ENCODE peak calls at places on chromosomes 4 and X, in nine cellular contexts. Q is NCI-H2107; A is glomerular endothelial cell; P is CD4-positive, alpha-beta T cell; Z is CD8-positive, alpha-beta memory T cell; E is osteocyte; K is substantia nigra; C is Jurkat, Clone E6-1; G is GM06990. W is an unnamed sample.

GRCh38 chrX:33721927-33722326 is 410.2 kb downstream of the FAM47A start:
- DNase-seq in Z (no peak), C (no peak), A (no peak), P (no peak), Q (no peak), K (no peak), G (no peak), E (no peak), W (no peak)

GRCh38 chrX:38236901-38237615 is 16.4 kb upstream of the SRPX start:
- DNase-seq in Z (no peak), C (no peak), G (no peak), A (no peak), Q (no peak), E (no peak), K (no peak), P (no peak), W (no peak)

GRCh38 chr4:8912089-8912455 is 40.4 kb upstream of the HMX1 start:
- DNase-seq in A (no peak), P (no peak), G (no peak), K (no peak), Z (no peak), E (peak; percentile 80), Q (no peak), C (no peak), W (no peak)

GRCh38 chr4:150501019-150501727 is 80.8 kb upstream of the MAB21L2 start:
- DNase-seq in P (no peak), G (no peak), Q (no peak), A (no peak), Z (no peak), E (no peak), K (no peak), C (no peak), W (no peak)

GRCh38 chr4:108954880-108955279 is 192.0 kb upstream of the ETNPPL start:
- DNase-seq in P (no peak), Z (no peak), K (no peak), G (no peak), E (no peak), Q (no peak), C (no peak), A (no peak), W (no peak)

GRCh38 chrX:21740329-21741274 is 17.3 kb downstream of the SMPX start:
- DNase-seq in P (no peak), A (no peak), K (no peak), C (no peak), Q (no peak), E (no peak), Z (no peak), G (no peak), W (no peak)

GRCh38 chr4:138190452-138190858 is 51.7 kb downstream of the SLC7A11 start:
- DNase-seq in Q (no peak), K (no peak), C (no peak), G (peak; percentile 61), E (no peak), Z (no peak), P (no peak), A (no peak), W (no peak)

GRCh38 chr4:79574741-79575451 is 166.9 kb upstream of the GK2 start:
- DNase-seq in Z (no peak), Q (no peak), K (no peak), E (no peak), G (no peak), C (no peak), A (no peak), P (no peak), W (no peak)

GRCh38 chr4:139910106-139910505 is 243.9 kb downstream of the MAML3 start:
- DNase-seq in E (no peak), C (no peak), Q (no peak), G (no peak), P (no peak), A (no peak), K (no peak), Z (no peak), W (no peak)

GRCh38 chr4:79611026-79611425 is 203.0 kb upstream of the GK2 start:
- DNase-seq in K (no peak), G (no peak), Z (no peak), C (no peak), P (no peak), Q (no peak), A (no peak), E (no peak), W (no peak)

GRCh38 chrX:34655496-34656258 is 1.4 kb downstream of the TMEM47 start:
- DNase-seq in Z (no peak), A (no peak), P (no peak), K (no peak), G (no peak), C (no peak), Q (no peak), E (no peak), W (no peak)

GRCh38 chr4:11813951-11814446 is 385.3 kb upstream of the HS3ST1 start:
- DNase-seq in K (no peak), E (no peak), Z (no peak), C (no peak), A (no peak), P (no peak), Q (no peak), G (no peak), W (no peak)

GRCh38 chr4:132114885-132115284 is 1034.2 kb upstream of the PCDH10 start:
- DNase-seq in Q (no peak), G (no peak), K (no peak), E (no peak), A (no peak), Z (no peak), P (no peak), C (no peak), W (no peak)

GRCh38 chrX:96389314-96390048 is 295.2 kb upstream of the DIAPH2 start:
- DNase-seq in A (no peak), Q (no peak), Z (no peak), E (no peak), K (no peak), P (no peak), G (no peak), C (no peak), W (no peak)

GRCh38 chr4:85127653-85128052 is 161.2 kb upstream of the WDFY3 start:
- DNase-seq in P (no peak), E (no peak), C (peak; percentile 11), Z (no peak), G (peak; percentile 18), Q (no peak), A (no peak), K (no peak), W (no peak)

GRCh38 chrX:42797646-42798045 is 19.7 kb upstream of the PPP1R2C start:
- DNase-seq in G (no peak), Z (no peak), C (no peak), K (no peak), Q (no peak), A (no peak), E (no peak), P (no peak), W (no peak)

GRCh38 chrX:153460826-153461225 is 9.6 kb downstream of the HAUS7 start:
- DNase-seq in C (no peak), A (no peak), E (no peak), K (no peak), G (peak; percentile 38), Q (no peak), P (peak; percentile 43), Z (peak; percentile 25), W (no peak)

GRCh38 chr4:8593268-8594096 is 917 bp downstream of the CPZ start:
- DNase-seq in G (no peak), A (no peak), P (no peak), C (no peak), E (no peak), Q (no peak), Z (no peak), K (no peak), W (no peak)

GRCh38 chr4:113534698-113535097 is 226.8 kb downstream of the CAMK2D start:
- DNase-seq in A (no peak), Z (no peak), Q (no peak), K (no peak), E (no peak), P (no peak), C (no peak), G (no peak), W (no peak)

GRCh38 chrX:47597222-47597621 is 15.0 kb downstream of the TIMP1 start:
- DNase-seq in E (no peak), P (no peak), Z (no peak), G (no peak), K (no peak), C (no peak), A (no peak), Q (no peak), W (no peak)

GRCh38 chrX:3962511-3963350 is 249.3 kb upstream of the PRKX start:
- DNase-seq in P (no peak), E (no peak), K (no peak), Z (no peak), G (no peak), A (no peak), Q (no peak), C (peak; percentile 0), W (peak; percentile 16)

GRCh38 chr4:139191373-139191772 is 14.4 kb upstream of the ELF2 start:
- DNase-seq in Q (no peak), K (no peak), A (no peak), Z (no peak), E (no peak), P (no peak), G (no peak), C (no peak), W (no peak)

GRCh38 chr4:38179690-38180299 is 219.6 kb downstream of the PTTG2 start:
- DNase-seq in Z (peak; percentile 59), K (peak; percentile 13), A (peak; percentile 57), P (peak; percentile 58), E (peak; percentile 87), G (no peak), Q (peak; percentile 45), C (peak; percentile 64), W (peak; percentile 23)

GRCh38 chr4:104915864-104916263 is 230.8 kb upstream of the TET2 start:
- DNase-seq in G (no peak), P (no peak), E (no peak), Z (no peak), A (no peak), K (no peak), Q (no peak), C (no peak), W (no peak)

GRCh38 chr4:103410401-103410800 is 212.3 kb upstream of the CENPE start:
- DNase-seq in Z (no peak), A (no peak), E (no peak), K (no peak), C (no peak), P (no peak), Q (no peak), G (no peak), W (no peak)

GRCh38 chr4:185534850-185535761 is at the start of gene PDLIM3:
- DNase-seq in Q (peak; percentile 35), E (no peak), A (no peak), K (peak; percentile 20), G (peak; percentile 26), C (no peak), P (no peak), Z (no peak), W (peak; percentile 69)

GRCh38 chr4:87502580-87503238 is 26.5 kb downstream of the SPARCL1 start:
- DNase-seq in K (no peak), Q (no peak), P (no peak), E (no peak), C (no peak), G (no peak), A (peak; percentile 10), Z (no peak), W (no peak)

GRCh38 chr4:172011196-172011595 is 198.0 kb downstream of the GALNTL6 start:
- DNase-seq in Q (no peak), C (peak; percentile 1), A (no peak), Z (no peak), P (no peak), G (no peak), K (no peak), E (no peak), W (no peak)

GRCh38 chr4:7967501-7968261 is 28.0 kb upstream of the AFAP1 start:
- DNase-seq in P (no peak), E (no peak), C (no peak), A (no peak), Q (no peak), Z (no peak), G (no peak), K (no peak), W (no peak)

GRCh38 chr4:106851686-106852085 is 184.4 kb downstream of the DKK2 start:
- DNase-seq in A (no peak), K (no peak), G (no peak), Z (no peak), C (no peak), E (no peak), P (no peak), Q (no peak), W (no peak)